ENCODE peak calls at places on chromosomes 4 and X, in nine cellular contexts. One of them, this sample, is unnamed.

GRCh38 chrX:49972313-49972712 is 49.9 kb downstream of the CLCN5 start:
- DNase-seq in hippocampal formation: no peak
- DNase-seq in cerebellum: no peak
- DNase-seq in WTC11: no peak
- DNase-seq in lower lobe of right lung: no peak
- DNase-seq in foreskin fibroblast: peak
- DNase-seq in stimulated activated CD8-positive, alpha-beta memory T cell treated with anti-CD3 and anti-CD28 coated beads, Interleukin-7, amount 100 ng/mL, for 4 hours: no peak
- DNase-seq in nucleus accumbens: no peak
- DNase-seq in NCI-H1417: no peak
- DNase-seq in this sample: peak

GRCh38 chr4:109432676-109433075 is 939 bp upstream of the SEC24B start:
- DNase-seq in hippocampal formation: no peak
- DNase-seq in cerebellum: no peak
- DNase-seq in WTC11: no peak
- DNase-seq in lower lobe of right lung: no peak
- DNase-seq in foreskin fibroblast: peak
- DNase-seq in stimulated activated CD8-positive, alpha-beta memory T cell treated with anti-CD3 and anti-CD28 coated beads, Interleukin-7, amount 100 ng/mL, for 4 hours: no peak
- DNase-seq in nucleus accumbens: no peak
- DNase-seq in NCI-H1417: no peak
- DNase-seq in this sample: peak

GRCh38 chr4:86565641-86566040 is 28.5 kb upstream of the PTPN13 start:
- DNase-seq in hippocampal formation: no peak
- DNase-seq in cerebellum: no peak
- DNase-seq in WTC11: no peak
- DNase-seq in lower lobe of right lung: no peak
- DNase-seq in foreskin fibroblast: no peak
- DNase-seq in stimulated activated CD8-positive, alpha-beta memory T cell treated with anti-CD3 and anti-CD28 coated beads, Interleukin-7, amount 100 ng/mL, for 4 hours: no peak
- DNase-seq in nucleus accumbens: no peak
- DNase-seq in NCI-H1417: no peak
- DNase-seq in this sample: no peak

GRCh38 chrX:32749075-32749474 is 462.3 kb downstream of the DMD start:
- DNase-seq in hippocampal formation: no peak
- DNase-seq in cerebellum: no peak
- DNase-seq in WTC11: no peak
- DNase-seq in lower lobe of right lung: no peak
- DNase-seq in foreskin fibroblast: no peak
- DNase-seq in stimulated activated CD8-positive, alpha-beta memory T cell treated with anti-CD3 and anti-CD28 coated beads, Interleukin-7, amount 100 ng/mL, for 4 hours: no peak
- DNase-seq in nucleus accumbens: no peak
- DNase-seq in NCI-H1417: no peak
- DNase-seq in this sample: no peak

GRCh38 chr4:84878541-84878940 is 87.9 kb downstream of the WDFY3 start:
- DNase-seq in hippocampal formation: no peak
- DNase-seq in cerebellum: no peak
- DNase-seq in WTC11: no peak
- DNase-seq in lower lobe of right lung: no peak
- DNase-seq in foreskin fibroblast: peak
- DNase-seq in stimulated activated CD8-positive, alpha-beta memory T cell treated with anti-CD3 and anti-CD28 coated beads, Interleukin-7, amount 100 ng/mL, for 4 hours: no peak
- DNase-seq in nucleus accumbens: no peak
- DNase-seq in NCI-H1417: no peak
- DNase-seq in this sample: peak

GRCh38 chrX:78839711-78840110 is 92.2 kb downstream of the LPAR4 start:
- DNase-seq in hippocampal formation: no peak
- DNase-seq in cerebellum: no peak
- DNase-seq in WTC11: no peak
- DNase-seq in lower lobe of right lung: no peak
- DNase-seq in foreskin fibroblast: no peak
- DNase-seq in stimulated activated CD8-positive, alpha-beta memory T cell treated with anti-CD3 and anti-CD28 coated beads, Interleukin-7, amount 100 ng/mL, for 4 hours: no peak
- DNase-seq in nucleus accumbens: no peak
- DNase-seq in NCI-H1417: no peak
- DNase-seq in this sample: no peak

GRCh38 chr4:77581724-77582123 is 23.9 kb upstream of the CXCL13 start:
- DNase-seq in hippocampal formation: no peak
- DNase-seq in cerebellum: no peak
- DNase-seq in WTC11: no peak
- DNase-seq in lower lobe of right lung: no peak
- DNase-seq in foreskin fibroblast: no peak
- DNase-seq in stimulated activated CD8-positive, alpha-beta memory T cell treated with anti-CD3 and anti-CD28 coated beads, Interleukin-7, amount 100 ng/mL, for 4 hours: no peak
- DNase-seq in nucleus accumbens: no peak
- DNase-seq in NCI-H1417: no peak
- DNase-seq in this sample: no peak

GRCh38 chr4:145307120-145307519 is 126.7 kb upstream of the OTUD4 start:
- DNase-seq in hippocampal formation: no peak
- DNase-seq in cerebellum: no peak
- DNase-seq in WTC11: no peak
- DNase-seq in lower lobe of right lung: no peak
- DNase-seq in foreskin fibroblast: no peak
- DNase-seq in stimulated activated CD8-positive, alpha-beta memory T cell treated with anti-CD3 and anti-CD28 coated beads, Interleukin-7, amount 100 ng/mL, for 4 hours: no peak
- DNase-seq in nucleus accumbens: no peak
- DNase-seq in NCI-H1417: no peak
- DNase-seq in this sample: no peak

GRCh38 chrX:12052109-12052508 is 86.2 kb upstream of the FRMPD4 start:
- DNase-seq in hippocampal formation: no peak
- DNase-seq in cerebellum: no peak
- DNase-seq in WTC11: no peak
- DNase-seq in lower lobe of right lung: no peak
- DNase-seq in foreskin fibroblast: no peak
- DNase-seq in stimulated activated CD8-positive, alpha-beta memory T cell treated with anti-CD3 and anti-CD28 coated beads, Interleukin-7, amount 100 ng/mL, for 4 hours: no peak
- DNase-seq in nucleus accumbens: no peak
- DNase-seq in NCI-H1417: no peak
- DNase-seq in this sample: no peak

GRCh38 chrX:129247642-129248041 is 275.6 kb downstream of the SMARCA1 start:
- DNase-seq in hippocampal formation: no peak
- DNase-seq in cerebellum: no peak
- DNase-seq in WTC11: no peak
- DNase-seq in lower lobe of right lung: no peak
- DNase-seq in foreskin fibroblast: no peak
- DNase-seq in stimulated activated CD8-positive, alpha-beta memory T cell treated with anti-CD3 and anti-CD28 coated beads, Interleukin-7, amount 100 ng/mL, for 4 hours: no peak
- DNase-seq in nucleus accumbens: no peak
- DNase-seq in NCI-H1417: no peak
- DNase-seq in this sample: no peak

GRCh38 chrX:119121341-119121740 is 6.3 kb downstream of the KIAA1210 start:
- DNase-seq in hippocampal formation: no peak
- DNase-seq in cerebellum: no peak
- DNase-seq in WTC11: no peak
- DNase-seq in lower lobe of right lung: no peak
- DNase-seq in foreskin fibroblast: peak
- DNase-seq in stimulated activated CD8-positive, alpha-beta memory T cell treated with anti-CD3 and anti-CD28 coated beads, Interleukin-7, amount 100 ng/mL, for 4 hours: no peak
- DNase-seq in nucleus accumbens: no peak
- DNase-seq in NCI-H1417: no peak
- DNase-seq in this sample: peak

GRCh38 chr4:169253904-169254303 is 16.9 kb downstream of the SH3RF1 start:
- DNase-seq in hippocampal formation: no peak
- DNase-seq in cerebellum: no peak
- DNase-seq in WTC11: no peak
- DNase-seq in lower lobe of right lung: no peak
- DNase-seq in foreskin fibroblast: peak
- DNase-seq in stimulated activated CD8-positive, alpha-beta memory T cell treated with anti-CD3 and anti-CD28 coated beads, Interleukin-7, amount 100 ng/mL, for 4 hours: no peak
- DNase-seq in nucleus accumbens: no peak
- DNase-seq in NCI-H1417: no peak
- DNase-seq in this sample: peak

GRCh38 chr4:112234952-112235609 is 3.5 kb downstream of the AP1AR start:
- DNase-seq in hippocampal formation: peak
- DNase-seq in cerebellum: peak
- DNase-seq in WTC11: peak
- DNase-seq in lower lobe of right lung: no peak
- DNase-seq in foreskin fibroblast: peak
- DNase-seq in stimulated activated CD8-positive, alpha-beta memory T cell treated with anti-CD3 and anti-CD28 coated beads, Interleukin-7, amount 100 ng/mL, for 4 hours: peak
- DNase-seq in nucleus accumbens: peak
- DNase-seq in NCI-H1417: peak
- DNase-seq in this sample: peak

GRCh38 chr4:14348506-14348905 is 653.8 kb upstream of the CPEB2 start:
- DNase-seq in hippocampal formation: no peak
- DNase-seq in cerebellum: no peak
- DNase-seq in WTC11: no peak
- DNase-seq in lower lobe of right lung: no peak
- DNase-seq in foreskin fibroblast: peak
- DNase-seq in stimulated activated CD8-positive, alpha-beta memory T cell treated with anti-CD3 and anti-CD28 coated beads, Interleukin-7, amount 100 ng/mL, for 4 hours: no peak
- DNase-seq in nucleus accumbens: no peak
- DNase-seq in NCI-H1417: no peak
- DNase-seq in this sample: peak

GRCh38 chrX:128439159-128439558 is 387.0 kb upstream of the ACTRT1 start:
- DNase-seq in hippocampal formation: no peak
- DNase-seq in cerebellum: no peak
- DNase-seq in WTC11: no peak
- DNase-seq in lower lobe of right lung: no peak
- DNase-seq in foreskin fibroblast: no peak
- DNase-seq in stimulated activated CD8-positive, alpha-beta memory T cell treated with anti-CD3 and anti-CD28 coated beads, Interleukin-7, amount 100 ng/mL, for 4 hours: no peak
- DNase-seq in nucleus accumbens: no peak
- DNase-seq in NCI-H1417: no peak
- DNase-seq in this sample: no peak

GRCh38 chr4:72031868-72032619 is at the start of gene NPFFR2:
- DNase-seq in hippocampal formation: no peak
- DNase-seq in cerebellum: no peak
- DNase-seq in WTC11: peak
- DNase-seq in lower lobe of right lung: peak
- DNase-seq in foreskin fibroblast: no peak
- DNase-seq in stimulated activated CD8-positive, alpha-beta memory T cell treated with anti-CD3 and anti-CD28 coated beads, Interleukin-7, amount 100 ng/mL, for 4 hours: no peak
- DNase-seq in nucleus accumbens: no peak
- DNase-seq in NCI-H1417: no peak
- DNase-seq in this sample: no peak

GRCh38 chr4:158496030-158496741 is 25.5 kb upstream of the RXFP1 start:
- DNase-seq in hippocampal formation: no peak
- DNase-seq in cerebellum: no peak
- DNase-seq in WTC11: peak
- DNase-seq in lower lobe of right lung: peak
- DNase-seq in foreskin fibroblast: no peak
- DNase-seq in stimulated activated CD8-positive, alpha-beta memory T cell treated with anti-CD3 and anti-CD28 coated beads, Interleukin-7, amount 100 ng/mL, for 4 hours: no peak
- DNase-seq in nucleus accumbens: no peak
- DNase-seq in NCI-H1417: peak
- DNase-seq in this sample: no peak

GRCh38 chr4:20486433-20486832 is 213.8 kb upstream of the PACRGL start:
- DNase-seq in hippocampal formation: no peak
- DNase-seq in cerebellum: no peak
- DNase-seq in WTC11: no peak
- DNase-seq in lower lobe of right lung: no peak
- DNase-seq in foreskin fibroblast: no peak
- DNase-seq in stimulated activated CD8-positive, alpha-beta memory T cell treated with anti-CD3 and anti-CD28 coated beads, Interleukin-7, amount 100 ng/mL, for 4 hours: no peak
- DNase-seq in nucleus accumbens: no peak
- DNase-seq in NCI-H1417: no peak
- DNase-seq in this sample: no peak

GRCh38 chr4:144575181-144575580 is 70.8 kb upstream of the HHIP start:
- DNase-seq in hippocampal formation: peak
- DNase-seq in cerebellum: no peak
- DNase-seq in WTC11: no peak
- DNase-seq in lower lobe of right lung: no peak
- DNase-seq in foreskin fibroblast: peak
- DNase-seq in stimulated activated CD8-positive, alpha-beta memory T cell treated with anti-CD3 and anti-CD28 coated beads, Interleukin-7, amount 100 ng/mL, for 4 hours: no peak
- DNase-seq in nucleus accumbens: no peak
- DNase-seq in NCI-H1417: peak
- DNase-seq in this sample: no peak

GRCh38 chrX:122914256-122914655 is 269.8 kb upstream of the GRIA3 start:
- DNase-seq in hippocampal formation: no peak
- DNase-seq in cerebellum: no peak
- DNase-seq in WTC11: no peak
- DNase-seq in lower lobe of right lung: no peak
- DNase-seq in foreskin fibroblast: no peak
- DNase-seq in stimulated activated CD8-positive, alpha-beta memory T cell treated with anti-CD3 and anti-CD28 coated beads, Interleukin-7, amount 100 ng/mL, for 4 hours: no peak
- DNase-seq in nucleus accumbens: no peak
- DNase-seq in NCI-H1417: no peak
- DNase-seq in this sample: no peak

GRCh38 chr4:7867701-7868429 is 71.8 kb downstream of the AFAP1 start:
- DNase-seq in hippocampal formation: no peak
- DNase-seq in cerebellum: no peak
- DNase-seq in WTC11: no peak
- DNase-seq in lower lobe of right lung: no peak
- DNase-seq in foreskin fibroblast: peak
- DNase-seq in stimulated activated CD8-positive, alpha-beta memory T cell treated with anti-CD3 and anti-CD28 coated beads, Interleukin-7, amount 100 ng/mL, for 4 hours: no peak
- DNase-seq in nucleus accumbens: no peak
- DNase-seq in NCI-H1417: no peak
- DNase-seq in this sample: peak

GRCh38 chrX:48626401-48627298 is 29.4 kb downstream of the WDR13 start:
- DNase-seq in hippocampal formation: no peak
- DNase-seq in cerebellum: no peak
- DNase-seq in WTC11: no peak
- DNase-seq in lower lobe of right lung: no peak
- DNase-seq in foreskin fibroblast: peak
- DNase-seq in stimulated activated CD8-positive, alpha-beta memory T cell treated with anti-CD3 and anti-CD28 coated beads, Interleukin-7, amount 100 ng/mL, for 4 hours: no peak
- DNase-seq in nucleus accumbens: no peak
- DNase-seq in NCI-H1417: no peak
- DNase-seq in this sample: peak

GRCh38 chrX:40244116-40244515 is 146.4 kb upstream of the BCOR start:
- DNase-seq in hippocampal formation: no peak
- DNase-seq in cerebellum: no peak
- DNase-seq in WTC11: no peak
- DNase-seq in lower lobe of right lung: no peak
- DNase-seq in foreskin fibroblast: peak
- DNase-seq in stimulated activated CD8-positive, alpha-beta memory T cell treated with anti-CD3 and anti-CD28 coated beads, Interleukin-7, amount 100 ng/mL, for 4 hours: no peak
- DNase-seq in nucleus accumbens: no peak
- DNase-seq in NCI-H1417: no peak
- DNase-seq in this sample: no peak

GRCh38 chr4:153140294-153140693 is 63.9 kb upstream of the TRIM2 start:
- DNase-seq in hippocampal formation: no peak
- DNase-seq in cerebellum: no peak
- DNase-seq in WTC11: no peak
- DNase-seq in lower lobe of right lung: no peak
- DNase-seq in foreskin fibroblast: no peak
- DNase-seq in stimulated activated CD8-positive, alpha-beta memory T cell treated with anti-CD3 and anti-CD28 coated beads, Interleukin-7, amount 100 ng/mL, for 4 hours: no peak
- DNase-seq in nucleus accumbens: no peak
- DNase-seq in NCI-H1417: no peak
- DNase-seq in this sample: no peak

GRCh38 chr4:122783301-122784215 is 43.1 kb upstream of the FGF2 start:
- DNase-seq in hippocampal formation: no peak
- DNase-seq in cerebellum: no peak
- DNase-seq in WTC11: peak
- DNase-seq in lower lobe of right lung: peak
- DNase-seq in foreskin fibroblast: peak
- DNase-seq in stimulated activated CD8-positive, alpha-beta memory T cell treated with anti-CD3 and anti-CD28 coated beads, Interleukin-7, amount 100 ng/mL, for 4 hours: no peak
- DNase-seq in nucleus accumbens: no peak
- DNase-seq in NCI-H1417: no peak
- DNase-seq in this sample: peak

GRCh38 chrX:323721-324628 is 5.4 kb upstream of the GTPBP6 start:
- DNase-seq in hippocampal formation: no peak
- DNase-seq in cerebellum: peak
- DNase-seq in WTC11: peak
- DNase-seq in lower lobe of right lung: peak
- DNase-seq in foreskin fibroblast: peak
- DNase-seq in stimulated activated CD8-positive, alpha-beta memory T cell treated with anti-CD3 and anti-CD28 coated beads, Interleukin-7, amount 100 ng/mL, for 4 hours: no peak
- DNase-seq in nucleus accumbens: no peak
- DNase-seq in NCI-H1417: no peak
- DNase-seq in this sample: peak

GRCh38 chrX:109839694-109840358 is 106.8 kb upstream of the ACSL4 start:
- DNase-seq in hippocampal formation: no peak
- DNase-seq in cerebellum: no peak
- DNase-seq in WTC11: peak
- DNase-seq in lower lobe of right lung: no peak
- DNase-seq in foreskin fibroblast: peak
- DNase-seq in stimulated activated CD8-positive, alpha-beta memory T cell treated with anti-CD3 and anti-CD28 coated beads, Interleukin-7, amount 100 ng/mL, for 4 hours: no peak
- DNase-seq in nucleus accumbens: no peak
- DNase-seq in NCI-H1417: no peak
- DNase-seq in this sample: no peak

GRCh38 chr4:78565971-78566372 is 14.4 kb downstream of the ANXA3 start:
- DNase-seq in hippocampal formation: no peak
- DNase-seq in cerebellum: no peak
- DNase-seq in WTC11: no peak
- DNase-seq in lower lobe of right lung: no peak
- DNase-seq in foreskin fibroblast: peak
- DNase-seq in stimulated activated CD8-positive, alpha-beta memory T cell treated with anti-CD3 and anti-CD28 coated beads, Interleukin-7, amount 100 ng/mL, for 4 hours: no peak
- DNase-seq in nucleus accumbens: no peak
- DNase-seq in NCI-H1417: no peak
- DNase-seq in this sample: peak

GRCh38 chrX:122552291-122552800 is 631.7 kb upstream of the GRIA3 start:
- DNase-seq in hippocampal formation: no peak
- DNase-seq in cerebellum: no peak
- DNase-seq in WTC11: no peak
- DNase-seq in lower lobe of right lung: no peak
- DNase-seq in foreskin fibroblast: peak
- DNase-seq in stimulated activated CD8-positive, alpha-beta memory T cell treated with anti-CD3 and anti-CD28 coated beads, Interleukin-7, amount 100 ng/mL, for 4 hours: no peak
- DNase-seq in nucleus accumbens: no peak
- DNase-seq in NCI-H1417: no peak
- DNase-seq in this sample: no peak

GRCh38 chr4:186105721-186106335 is 1.3 kb downstream of the FAM149A start:
- DNase-seq in hippocampal formation: no peak
- DNase-seq in cerebellum: no peak
- DNase-seq in WTC11: no peak
- DNase-seq in lower lobe of right lung: no peak
- DNase-seq in foreskin fibroblast: no peak
- DNase-seq in stimulated activated CD8-positive, alpha-beta memory T cell treated with anti-CD3 and anti-CD28 coated beads, Interleukin-7, amount 100 ng/mL, for 4 hours: no peak
- DNase-seq in nucleus accumbens: no peak
- DNase-seq in NCI-H1417: peak
- DNase-seq in this sample: no peak

GRCh38 chrX:110836982-110837381 is 41.4 kb upstream of the CHRDL1 start:
- DNase-seq in hippocampal formation: no peak
- DNase-seq in cerebellum: no peak
- DNase-seq in WTC11: peak
- DNase-seq in lower lobe of right lung: no peak
- DNase-seq in foreskin fibroblast: no peak
- DNase-seq in stimulated activated CD8-positive, alpha-beta memory T cell treated with anti-CD3 and anti-CD28 coated beads, Interleukin-7, amount 100 ng/mL, for 4 hours: no peak
- DNase-seq in nucleus accumbens: no peak
- DNase-seq in NCI-H1417: no peak
- DNase-seq in this sample: no peak